ENCODE peak calls at places on chromosomes 5 and 9, in six cellular contexts. L is mucosa of gallbladder, X is substantia nigra, U is ELR, A is hypothalamus, E is amniotic epithelial cell. B is an unnamed sample.

GRCh38 chr5:16970826-16971225 is 34.7 kb upstream of the MYO10 start:
- DNase-seq in L (no peak), X (no peak), U (peak; percentile 63), A (no peak), E (no peak), B (peak; percentile 80)

GRCh38 chr9:120909904-120910303 is 16.7 kb downstream of the TRAF1 start:
- DNase-seq in L (no peak), X (no peak), U (peak; percentile 35), A (no peak), E (no peak), B (no peak)

GRCh38 chr9:69577123-69577522 is 95.0 kb downstream of the APBA1 start:
- DNase-seq in L (no peak), X (no peak), U (no peak), A (no peak), E (no peak), B (no peak)

GRCh38 chr9:90915693-90916092 is 114.1 kb downstream of the SYK start:
- DNase-seq in L (no peak), X (no peak), U (peak; percentile 46), A (no peak), E (peak; percentile 34), B (peak; percentile 80)

GRCh38 chr5:151153766-151154272 is 3.8 kb downstream of the ANXA6 start:
- DNase-seq in L (no peak), X (no peak), U (peak; percentile 28), A (no peak), E (peak; percentile 25), B (no peak)

GRCh38 chr5:83157120-83157519 is 79.8 kb downstream of the XRCC4 start:
- DNase-seq in L (no peak), X (no peak), U (no peak), A (no peak), E (no peak), B (no peak)

GRCh38 chr9:80004687-80005086 is 432.9 kb downstream of the TLE4 start:
- DNase-seq in L (no peak), X (no peak), U (no peak), A (no peak), E (no peak), B (no peak)

GRCh38 chr9:113682297-113682771 is 193.8 kb upstream of the ZNF618 start:
- DNase-seq in L (peak; percentile 77), X (peak; percentile 22), U (peak; percentile 93), A (peak; percentile 25), E (peak; percentile 88), B (peak; percentile 95)

GRCh38 chr5:27489701-27490100 is 451.3 kb upstream of the CDH9 start:
- DNase-seq in L (no peak), X (no peak), U (no peak), A (no peak), E (no peak), B (no peak)

GRCh38 chr5:148421661-148422060 is 37.9 kb downstream of the FBXO38 start:
- DNase-seq in L (no peak), X (no peak), U (no peak), A (no peak), E (no peak), B (no peak)

GRCh38 chr5:1729641-1730486 is 69.8 kb downstream of the MRPL36 start:
- DNase-seq in L (peak; percentile 7), X (no peak), U (no peak), A (no peak), E (no peak), B (peak; percentile 43)

GRCh38 chr5:72185717-72186388 is 78.6 kb downstream of the MAP1B start:
- DNase-seq in L (no peak), X (no peak), U (no peak), A (no peak), E (no peak), B (no peak)

GRCh38 chr9:4656621-4657020 is 5.5 kb upstream of the PLPP6 start:
- DNase-seq in L (no peak), X (no peak), U (no peak), A (no peak), E (no peak), B (no peak)

GRCh38 chr5:88860501-88860900 is 22.5 kb downstream of the MEF2C start:
- DNase-seq in L (no peak), X (no peak), U (no peak), A (no peak), E (no peak), B (no peak)

GRCh38 chr9:128882677-128883590 is 1.0 kb downstream of the LRRC8A start:
- DNase-seq in L (no peak), X (peak; percentile 52), U (peak; percentile 30), A (no peak), E (peak; percentile 71), B (peak; percentile 86)

GRCh38 chr9:114070188-114071103 is 7.7 kb downstream of the AMBP start:
- DNase-seq in L (no peak), X (no peak), U (no peak), A (no peak), E (no peak), B (peak; percentile 49)

GRCh38 chr5:116864157-116864837 is 289.7 kb upstream of the SEMA6A start:
- DNase-seq in L (no peak), X (no peak), U (no peak), A (no peak), E (no peak), B (peak; percentile 21)

GRCh38 chr5:19200251-19200650 is 787.7 kb downstream of the CDH18 start:
- DNase-seq in L (no peak), X (no peak), U (no peak), A (no peak), E (no peak), B (no peak)

GRCh38 chr5:159478950-159479349 is 148.7 kb upstream of the IL12B start:
- DNase-seq in L (no peak), X (no peak), U (no peak), A (no peak), E (no peak), B (no peak)

GRCh38 chr9:89870207-89870606 is 265.4 kb downstream of the GADD45G start:
- DNase-seq in L (no peak), X (no peak), U (no peak), A (no peak), E (peak; percentile 21), B (peak; percentile 49)

GRCh38 chr5:125798311-125798710 is 624.9 kb upstream of the GRAMD2B start:
- DNase-seq in L (no peak), X (no peak), U (peak; percentile 19), A (no peak), E (peak; percentile 52), B (peak; percentile 42)

GRCh38 chr5:74581988-74582365 is 58.6 kb downstream of the ENC1 start:
- DNase-seq in L (no peak), X (no peak), U (no peak), A (no peak), E (no peak), B (no peak)

GRCh38 chr5:34571380-34572041 is 84.6 kb upstream of the RAI14 start:
- DNase-seq in L (no peak), X (no peak), U (peak; percentile 89), A (no peak), E (peak; percentile 84), B (peak; percentile 73)

B was measured in osteoblast.